ENCODE peak calls at places on chromosomes 13 and 19, in eight cellular contexts. H is activated T-cell treated with anti-CD3 and anti-CD28 coated beads for 48 hours; W is caudate nucleus; F is C1 segment of cervical spinal cord; E is stimulated activated CD4-positive, alpha-beta T cell treated with anti-CD3 and anti-CD28 coated beads, Interleukin-15, amount 100 ng/mL, for 24 hours; V is putamen; Q is effector memory CD4-positive, alpha-beta T cell; B is activated CD4-positive, alpha-beta T cell treated with anti-CD3 and anti-CD28 coated beads, Interleukin-2, amount 50 U/mL, for 4 hours. R is an unnamed sample.

GRCh38 chr19:15495151-15495550 is 13.2 kb upstream of the CYP4F22 start:
- DNase-seq in F (no peak), W (no peak), B (no peak), E (no peak), V (no peak), H (no peak), Q (no peak), R (no peak)

GRCh38 chr13:109330941-109331340 is 455.4 kb downstream of the IRS2 start:
- DNase-seq in F (no peak), E (no peak), V (no peak), B (no peak), W (no peak), H (no peak), Q (no peak), R (no peak)

GRCh38 chr19:55158848-55159793 is 1.6 kb upstream of the TNNI3 start:
- DNase-seq in H (no peak), E (no peak), W (no peak), Q (no peak), V (no peak), F (no peak), B (no peak), R (peak)

GRCh38 chr13:67619346-67619745 is 389.2 kb upstream of the PCDH9 start:
- DNase-seq in B (no peak), E (no peak), Q (no peak), W (no peak), F (no peak), V (no peak), H (no peak), R (no peak)

GRCh38 chr13:26965976-26966375 is 205.4 kb upstream of the GPR12 start:
- DNase-seq in E (no peak), W (no peak), B (no peak), Q (no peak), H (no peak), F (no peak), V (no peak), R (no peak)

GRCh38 chr13:98313938-98314292 is 136.8 kb upstream of the RNF113B start:
- DNase-seq in Q (no peak), F (no peak), H (no peak), B (no peak), W (no peak), E (no peak), V (no peak), R (no peak)

GRCh38 chr13:36475468-36475867 is 43.2 kb downstream of the CCNA1 start:
- DNase-seq in Q (no peak), W (no peak), V (no peak), B (no peak), F (no peak), H (no peak), E (no peak), R (no peak)

GRCh38 chr13:44364601-44365000 is 9.0 kb upstream of the SERP2 start:
- DNase-seq in Q (no peak), F (no peak), B (no peak), W (no peak), E (no peak), H (no peak), V (no peak), R (no peak)

GRCh38 chr19:10418281-10419199 is 1.8 kb upstream of the PDE4A start:
- DNase-seq in Q (no peak), V (no peak), W (no peak), E (no peak), F (no peak), B (no peak), H (no peak), R (no peak)